ENCODE peak calls at places on chromosome 22, in seven cellular contexts. One of them, this sample, is unnamed.
A peak's percentile ranks its signal among the peaks of the same experiment; 100 is the strongest.

GRCh38 chr22:35956850-35957249 is 71.8 kb downstream of the RBFOX2 start:
- DNase-seq in heart left ventricle: no peak
- DNase-seq in prostate gland: no peak
- DNase-seq in uterus: no peak
- DNase-seq in spleen: no peak
- DNase-seq in body of pancreas: no peak
- DNase-seq in ovary: no peak
- DNase-seq in this sample: no peak

GRCh38 chr22:37095113-37095512 is 14.4 kb downstream of the TMPRSS6 start:
- DNase-seq in heart left ventricle: no peak
- DNase-seq in prostate gland: no peak
- DNase-seq in uterus: no peak
- DNase-seq in spleen: no peak
- DNase-seq in body of pancreas: no peak
- DNase-seq in ovary: no peak
- DNase-seq in this sample: no peak

GRCh38 chr22:31898911-31899310 is 45.4 kb upstream of the YWHAH start:
- DNase-seq in heart left ventricle: no peak
- DNase-seq in prostate gland: no peak
- DNase-seq in uterus: no peak
- DNase-seq in spleen: peak; percentile 6
- DNase-seq in body of pancreas: no peak
- DNase-seq in ovary: no peak
- DNase-seq in this sample: no peak

GRCh38 chr22:26781591-26781990 is 124.2 kb downstream of the MIAT start:
- DNase-seq in heart left ventricle: no peak
- DNase-seq in prostate gland: no peak
- DNase-seq in uterus: no peak
- DNase-seq in spleen: no peak
- DNase-seq in body of pancreas: no peak
- DNase-seq in ovary: no peak
- DNase-seq in this sample: no peak

GRCh38 chr22:41976070-41976901 is 7.0 kb downstream of the SEPTIN3 start:
- DNase-seq in heart left ventricle: peak; percentile 27
- DNase-seq in prostate gland: peak; percentile 46
- DNase-seq in uterus: no peak
- DNase-seq in spleen: peak; percentile 86
- DNase-seq in body of pancreas: peak; percentile 28
- DNase-seq in ovary: no peak
- DNase-seq in this sample: peak; percentile 33

GRCh38 chr22:46684706-46685105 is 53.3 kb downstream of the CERK start:
- DNase-seq in heart left ventricle: peak; percentile 57
- DNase-seq in prostate gland: no peak
- DNase-seq in uterus: no peak
- DNase-seq in spleen: no peak
- DNase-seq in body of pancreas: peak; percentile 16
- DNase-seq in ovary: no peak
- DNase-seq in this sample: no peak

GRCh38 chr22:34019190-34019845 is 99.0 kb upstream of the LARGE1 start:
- DNase-seq in heart left ventricle: no peak
- DNase-seq in prostate gland: no peak
- DNase-seq in uterus: no peak
- DNase-seq in spleen: no peak
- DNase-seq in body of pancreas: no peak
- DNase-seq in ovary: no peak
- DNase-seq in this sample: no peak

GRCh38 chr22:30245181-30245984 is 1.2 kb downstream of the LIF start:
- DNase-seq in heart left ventricle: no peak
- DNase-seq in prostate gland: no peak
- DNase-seq in uterus: no peak
- DNase-seq in spleen: no peak
- DNase-seq in body of pancreas: no peak
- DNase-seq in ovary: no peak
- DNase-seq in this sample: no peak

GRCh38 chr22:30675436-30675835 is 7.8 kb upstream of the DUSP18 start:
- DNase-seq in heart left ventricle: no peak
- DNase-seq in prostate gland: no peak
- DNase-seq in uterus: no peak
- DNase-seq in spleen: no peak
- DNase-seq in body of pancreas: no peak
- DNase-seq in ovary: no peak
- DNase-seq in this sample: no peak

GRCh38 chr22:36365020-36365411 is 22.8 kb downstream of the MYH9 start:
- DNase-seq in heart left ventricle: no peak
- DNase-seq in prostate gland: no peak
- DNase-seq in uterus: peak; percentile 89
- DNase-seq in spleen: no peak
- DNase-seq in body of pancreas: peak; percentile 68
- DNase-seq in ovary: no peak
- DNase-seq in this sample: peak; percentile 85

GRCh38 chr22:33418483-33418882 is 360.3 kb upstream of the SYN3 start:
- DNase-seq in heart left ventricle: no peak
- DNase-seq in prostate gland: no peak
- DNase-seq in uterus: no peak
- DNase-seq in spleen: no peak
- DNase-seq in body of pancreas: no peak
- DNase-seq in ovary: no peak
- DNase-seq in this sample: no peak

GRCh38 chr22:34808618-34809017 is 257.3 kb upstream of the ISX start:
- DNase-seq in heart left ventricle: no peak
- DNase-seq in prostate gland: no peak
- DNase-seq in uterus: no peak
- DNase-seq in spleen: no peak
- DNase-seq in body of pancreas: no peak
- DNase-seq in ovary: no peak
- DNase-seq in this sample: no peak

GRCh38 chr22:17237031-17237668 is 17.9 kb upstream of the ADA2 start:
- DNase-seq in heart left ventricle: no peak
- DNase-seq in prostate gland: no peak
- DNase-seq in uterus: no peak
- DNase-seq in spleen: no peak
- DNase-seq in body of pancreas: no peak
- DNase-seq in ovary: no peak
- DNase-seq in this sample: no peak

GRCh38 chr22:46577361-46578249 is 40.2 kb upstream of the CELSR1 start:
- DNase-seq in heart left ventricle: peak; percentile 37
- DNase-seq in prostate gland: no peak
- DNase-seq in uterus: no peak
- DNase-seq in spleen: peak; percentile 86
- DNase-seq in body of pancreas: no peak
- DNase-seq in ovary: peak; percentile 49
- DNase-seq in this sample: no peak

GRCh38 chr22:31272522-31273446 is 19.5 kb downstream of the PIK3IP1 start:
- DNase-seq in heart left ventricle: peak; percentile 54
- DNase-seq in prostate gland: peak; percentile 58
- DNase-seq in uterus: peak; percentile 65
- DNase-seq in spleen: no peak
- DNase-seq in body of pancreas: peak; percentile 60
- DNase-seq in ovary: peak; percentile 56
- DNase-seq in this sample: peak; percentile 77

GRCh38 chr22:40050258-40050657 is 55.5 kb downstream of the FAM83F start:
- DNase-seq in heart left ventricle: no peak
- DNase-seq in prostate gland: no peak
- DNase-seq in uterus: no peak
- DNase-seq in spleen: no peak
- DNase-seq in body of pancreas: no peak
- DNase-seq in ovary: no peak
- DNase-seq in this sample: no peak
- H3K4me1 ChIP-seq in heart left ventricle: peaks cover 34% of the 10 kb centered on the region
- H3K4me1 ChIP-seq in prostate gland: no peaks in the 10 kb centered on the region
- H3K4me1 ChIP-seq in uterus: no peaks in the 10 kb centered on the region
- H3K4me1 ChIP-seq in spleen: peaks cover 74% of the 10 kb centered on the region
- H3K4me1 ChIP-seq in body of pancreas: peaks cover 18% of the 10 kb centered on the region
- H3K4me1 ChIP-seq in ovary: peaks cover 13% of the 10 kb centered on the region
- H3K4me1 ChIP-seq in this sample: peaks cover 7% of the 10 kb centered on the region

GRCh38 chr22:20992456-20993303 is 9.2 kb downstream of the THAP7 start:
- DNase-seq in heart left ventricle: no peak
- DNase-seq in prostate gland: no peak
- DNase-seq in uterus: no peak
- DNase-seq in spleen: no peak
- DNase-seq in body of pancreas: no peak
- DNase-seq in ovary: no peak
- DNase-seq in this sample: no peak
- H3K36me3 ChIP-seq in heart left ventricle: peaks cover 87% of the 10 kb centered on the region
- H3K36me3 ChIP-seq in prostate gland: peaks cover 11% of the 10 kb centered on the region
- H3K36me3 ChIP-seq in uterus: no peaks in the 10 kb centered on the region
- H3K36me3 ChIP-seq in spleen: peaks cover 77% of the 10 kb centered on the region
- H3K36me3 ChIP-seq in body of pancreas: peaks cover 6% of the 10 kb centered on the region
- H3K36me3 ChIP-seq in ovary: no peaks in the 10 kb centered on the region
- H3K36me3 ChIP-seq in this sample: peaks cover 57% of the 10 kb centered on the region

GRCh38 chr22:21952586-21953571 is at the start of gene PPM1F:
- DNase-seq in heart left ventricle: peak; percentile 91
- DNase-seq in prostate gland: peak; percentile 80
- DNase-seq in uterus: peak; percentile 82
- DNase-seq in spleen: peak; percentile 98
- DNase-seq in body of pancreas: peak; percentile 87
- DNase-seq in ovary: peak; percentile 90
- DNase-seq in this sample: peak; percentile 91
- TF ChIP-seq POLR2A in heart left ventricle: peak; percentile 72
- TF ChIP-seq POLR2A in prostate gland: peak; percentile 52
- TF ChIP-seq POLR2A in uterus: no peak
- TF ChIP-seq POLR2A in spleen: no peak
- TF ChIP-seq POLR2A in body of pancreas: no peak
- TF ChIP-seq POLR2A in ovary: no peak
- TF ChIP-seq POLR2A in this sample: peak; percentile 48

GRCh38 chr22:21860640-21861039 is 6.8 kb downstream of the MAPK1 start:
- DNase-seq in heart left ventricle: no peak
- DNase-seq in prostate gland: no peak
- DNase-seq in uterus: no peak
- DNase-seq in spleen: no peak
- DNase-seq in body of pancreas: no peak
- DNase-seq in ovary: no peak
- DNase-seq in this sample: no peak
- H3K4me1 ChIP-seq in heart left ventricle: peaks cover 89% of the 10 kb centered on the region
- H3K4me1 ChIP-seq in prostate gland: peaks cover 6% of the 10 kb centered on the region
- H3K4me1 ChIP-seq in uterus: peaks cover 7% of the 10 kb centered on the region
- H3K4me1 ChIP-seq in spleen: peaks cover 88% of the 10 kb centered on the region
- H3K4me1 ChIP-seq in body of pancreas: peaks cover 74% of the 10 kb centered on the region
- H3K4me1 ChIP-seq in ovary: peaks cover 17% of the 10 kb centered on the region
- H3K4me1 ChIP-seq in this sample: peaks cover 8% of the 10 kb centered on the region

GRCh38 chr22:19378362-19378711 is 53.2 kb downstream of the HIRA start:
- DNase-seq in heart left ventricle: no peak
- DNase-seq in prostate gland: no peak
- DNase-seq in uterus: no peak
- DNase-seq in spleen: no peak
- DNase-seq in body of pancreas: no peak
- DNase-seq in ovary: no peak
- DNase-seq in this sample: no peak

GRCh38 chr22:19376971-19377370 is 54.6 kb downstream of the HIRA start:
- DNase-seq in heart left ventricle: no peak
- DNase-seq in prostate gland: no peak
- DNase-seq in uterus: no peak
- DNase-seq in spleen: no peak
- DNase-seq in body of pancreas: no peak
- DNase-seq in ovary: no peak
- DNase-seq in this sample: no peak

GRCh38 chr22:19376247-19376646 is 55.3 kb downstream of the HIRA start:
- DNase-seq in heart left ventricle: no peak
- DNase-seq in prostate gland: no peak
- DNase-seq in uterus: no peak
- DNase-seq in spleen: no peak
- DNase-seq in body of pancreas: no peak
- DNase-seq in ovary: no peak
- DNase-seq in this sample: no peak

GRCh38 chr22:19375435-19375834 is 56.1 kb downstream of the HIRA start:
- DNase-seq in heart left ventricle: no peak
- DNase-seq in prostate gland: no peak
- DNase-seq in uterus: no peak
- DNase-seq in spleen: no peak
- DNase-seq in body of pancreas: no peak
- DNase-seq in ovary: no peak
- DNase-seq in this sample: no peak

GRCh38 chr22:19377565-19378361 is 53.8 kb downstream of the HIRA start:
- DNase-seq in heart left ventricle: no peak
- DNase-seq in prostate gland: no peak
- DNase-seq in uterus: no peak
- DNase-seq in spleen: no peak
- DNase-seq in body of pancreas: no peak
- DNase-seq in ovary: no peak
- DNase-seq in this sample: no peak
- H3K36me3 ChIP-seq in heart left ventricle: peaks cover 98% of the 10 kb centered on the region
- H3K36me3 ChIP-seq in prostate gland: peaks cover 15% of the 10 kb centered on the region
- H3K36me3 ChIP-seq in uterus: no peaks in the 10 kb centered on the region
- H3K36me3 ChIP-seq in spleen: peaks cover 68% of the 10 kb centered on the region
- H3K36me3 ChIP-seq in body of pancreas: peaks cover 32% of the 10 kb centered on the region
- H3K36me3 ChIP-seq in ovary: no peaks in the 10 kb centered on the region
- H3K36me3 ChIP-seq in this sample: no peaks in the 10 kb centered on the region

GRCh38 chr22:50243704-50244419 is 961 bp downstream of the TUBGCP6 start:
- DNase-seq in heart left ventricle: no peak
- DNase-seq in prostate gland: no peak
- DNase-seq in uterus: no peak
- DNase-seq in spleen: no peak
- DNase-seq in body of pancreas: no peak
- DNase-seq in ovary: peak; percentile 43
- DNase-seq in this sample: no peak

GRCh38 chr22:50246242-50247175 is 1.7 kb upstream of the TUBGCP6 start:
- DNase-seq in heart left ventricle: no peak
- DNase-seq in prostate gland: no peak
- DNase-seq in uterus: no peak
- DNase-seq in spleen: no peak
- DNase-seq in body of pancreas: no peak
- DNase-seq in ovary: peak; percentile 40
- DNase-seq in this sample: no peak

GRCh38 chr22:50247748-50248147 is 2.9 kb upstream of the TUBGCP6 start:
- DNase-seq in heart left ventricle: no peak
- DNase-seq in prostate gland: no peak
- DNase-seq in uterus: no peak
- DNase-seq in spleen: no peak
- DNase-seq in body of pancreas: peak; percentile 74
- DNase-seq in ovary: peak; percentile 51
- DNase-seq in this sample: no peak

GRCh38 chr22:50244420-50245213 is at the start of gene TUBGCP6:
- DNase-seq in heart left ventricle: peak; percentile 96
- DNase-seq in prostate gland: peak; percentile 96
- DNase-seq in uterus: peak; percentile 94
- DNase-seq in spleen: peak; percentile 99
- DNase-seq in body of pancreas: peak; percentile 96
- DNase-seq in ovary: peak; percentile 94
- DNase-seq in this sample: peak; percentile 98

GRCh38 chr22:50245214-50246072 is 620 bp upstream of the TUBGCP6 start:
- DNase-seq in heart left ventricle: no peak
- DNase-seq in prostate gland: no peak
- DNase-seq in uterus: no peak
- DNase-seq in spleen: peak; percentile 84
- DNase-seq in body of pancreas: no peak
- DNase-seq in ovary: peak; percentile 55
- DNase-seq in this sample: no peak
- TF ChIP-seq POLR2A in heart left ventricle: no peak
- TF ChIP-seq POLR2A in prostate gland: no peak
- TF ChIP-seq POLR2A in uterus: no peak
- TF ChIP-seq POLR2A in spleen: no peak
- TF ChIP-seq POLR2A in body of pancreas: no peak
- TF ChIP-seq POLR2A in ovary: no peak
- TF ChIP-seq POLR2A in this sample: peak; percentile 5

DNA sequence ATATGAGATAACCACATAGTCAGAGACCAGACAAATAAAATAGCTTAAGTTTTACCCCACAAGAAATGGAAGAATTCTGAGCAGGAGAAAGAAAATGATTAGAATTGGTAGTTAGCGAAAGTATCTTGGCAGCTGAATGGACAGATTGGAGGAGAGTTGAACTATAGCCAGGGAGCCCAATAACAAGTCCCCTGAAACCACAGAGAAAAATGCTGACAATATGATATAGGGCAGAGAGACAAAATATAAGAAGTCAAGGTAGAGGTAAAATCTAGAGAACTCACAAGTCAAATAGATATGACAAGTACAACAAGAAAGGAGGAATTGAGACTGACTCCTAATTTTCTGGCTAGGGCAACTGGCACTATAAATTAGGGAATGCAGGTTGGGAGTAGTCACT is 125.6 kb downstream of the MRTFA start:
- DNase-seq in heart left ventricle: no peak
- DNase-seq in prostate gland: no peak
- DNase-seq in uterus: no peak
- DNase-seq in spleen: no peak
- DNase-seq in body of pancreas: no peak
- DNase-seq in ovary: no peak
- DNase-seq in this sample: no peak
- H3K4me1 ChIP-seq in heart left ventricle: peaks cover 67% of the 10 kb centered on the region
- H3K4me1 ChIP-seq in prostate gland: no peaks in the 10 kb centered on the region
- H3K4me1 ChIP-seq in uterus: peaks cover 33% of the 10 kb centered on the region
- H3K4me1 ChIP-seq in spleen: peaks cover 18% of the 10 kb centered on the region
- H3K4me1 ChIP-seq in body of pancreas: peaks cover 66% of the 10 kb centered on the region
- H3K4me1 ChIP-seq in ovary: peaks cover 16% of the 10 kb centered on the region
- H3K4me1 ChIP-seq in this sample: peaks cover 59% of the 10 kb centered on the region